ENCODE peak calls at places on chromosomes 11 and 22, in five cellular contexts. U is cardiac muscle cell, O is K562, K is HCT116, N is heart right ventricle. D is an unnamed sample.

GRCh38 chr11:128336203-128336602 is 251.2 kb downstream of the ETS1 start:
- DNase-seq in N (peak; percentile 61), O (no peak), U (peak; percentile 78), K (no peak), D (peak; percentile 81)

GRCh38 chr22:20427945-20428417 is 9.6 kb downstream of the SCARF2 start:
- DNase-seq in O (no peak), U (no peak), N (no peak), K (no peak), D (peak; percentile 86)

GRCh38 chr11:120575461-120575860 is 63.9 kb downstream of the GRIK4 start:
- DNase-seq in O (no peak), K (no peak), U (no peak), N (no peak), D (no peak)

GRCh38 chr22:23270212-23270733 is 90.0 kb downstream of the BCR start:
- DNase-seq in N (no peak), K (no peak), O (peak; percentile 61), U (no peak), D (no peak)

GRCh38 chr22:29632672-29633071 is 29.2 kb downstream of the NF2 start:
- DNase-seq in N (no peak), U (no peak), O (no peak), K (no peak), D (no peak)

GRCh38 chr11:117743121-117743815 is 53.7 kb downstream of the DSCAML1 start:
- DNase-seq in N (no peak), U (no peak), K (no peak), O (no peak), D (no peak)

GRCh38 chr11:121132211-121132976 is 31.4 kb downstream of the TECTA start:
- DNase-seq in N (no peak), K (peak; percentile 54), U (no peak), O (peak; percentile 17), D (peak; percentile 77)

GRCh38 chr11:117226388-117227385 is 5.2 kb downstream of the PCSK7 start:
- DNase-seq in U (peak; percentile 89), N (no peak), O (peak; percentile 63), K (peak; percentile 65), D (peak; percentile 95)

GRCh38 chr11:117328414-117329010 is 858 bp downstream of the CEP164 start:
- DNase-seq in U (peak; percentile 64), O (peak; percentile 23), K (no peak), N (no peak), D (no peak)

GRCh38 chr11:130315354-130315970 is 745 bp upstream of the ZBTB44 start:
- DNase-seq in O (peak; percentile 14), N (peak; percentile 28), U (peak; percentile 10), K (no peak), D (no peak)

GRCh38 chr11:86931965-86932332 is 23.2 kb downstream of the FZD4 start:
- DNase-seq in O (peak; percentile 55), U (peak; percentile 42), N (no peak), K (no peak), D (peak; percentile 87)

GRCh38 chr11:100964400-100964799 is 165.2 kb downstream of the PGR start:
- DNase-seq in N (no peak), K (no peak), O (no peak), U (peak; percentile 81), D (no peak)

GRCh38 chr11:118042126-118042525 is 34.8 kb upstream of the TMPRSS4 start:
- DNase-seq in U (no peak), N (no peak), O (no peak), K (no peak), D (no peak)

GRCh38 chr11:33539659-33540249 is 160.9 kb downstream of the C11orf91 start:
- DNase-seq in K (no peak), N (no peak), O (no peak), U (no peak), D (no peak)

GRCh38 chr22:46134111-46134705 is 16.1 kb upstream of the PPARA start:
- DNase-seq in U (no peak), O (no peak), K (no peak), N (no peak), D (peak; percentile 87)

GRCh38 chr22:37681556-37682049 is 4.5 kb upstream of the NOL12 start:
- DNase-seq in O (peak; percentile 70), U (peak; percentile 85), K (peak; percentile 62), N (peak; percentile 64), D (peak; percentile 95)

GRCh38 chr11:100939581-100939980 is 190.0 kb downstream of the PGR start:
- DNase-seq in N (no peak), U (no peak), K (no peak), O (no peak), D (peak; percentile 53)

GRCh38 chr22:45602004-45602733 is 69.5 kb upstream of the ATXN10 start:
- DNase-seq in O (no peak), K (no peak), U (no peak), N (no peak), D (peak; percentile 65)

GRCh38 chr22:24325105-24325757 is 54.6 kb downstream of the SPECC1L start:
- DNase-seq in O (peak; percentile 15), K (no peak), N (no peak), U (peak; percentile 91), D (peak; percentile 95)

GRCh38 chr11:58254936-58255335 is 13.1 kb downstream of the OR10W1 start:
- DNase-seq in O (no peak), U (no peak), N (no peak), K (no peak), D (no peak)

GRCh38 chr11:45580399-45580798 is 85.0 kb downstream of the CHST1 start:
- DNase-seq in O (no peak), K (no peak), N (no peak), U (peak; percentile 69), D (peak; percentile 93)

GRCh38 chr22:33605686-33606085 is 314.6 kb downstream of the LARGE1 start:
- DNase-seq in U (no peak), K (no peak), O (no peak), N (no peak), D (no peak)

GRCh38 chr11:61362542-61362875 is 335 bp downstream of the TMEM138 start:
- DNase-seq in N (no peak), U (peak; percentile 67), K (no peak), O (peak; percentile 47), D (peak; percentile 82)

GRCh38 chr11:10526974-10527918 is 13.7 kb downstream of the RNF141 start:
- DNase-seq in U (no peak), O (no peak), K (peak; percentile 88), N (no peak), D (peak; percentile 58)

GRCh38 chr11:10522276-10522675 is 18.7 kb downstream of the RNF141 start:
- DNase-seq in N (no peak), O (no peak), U (no peak), K (no peak), D (no peak)

GRCh38 chr11:10522921-10523320 is 18.1 kb downstream of the RNF141 start:
- DNase-seq in U (no peak), O (no peak), N (no peak), K (no peak), D (no peak)

GRCh38 chr11:10528121-10528520 is 12.9 kb downstream of the RNF141 start:
- DNase-seq in N (no peak), U (no peak), K (no peak), O (no peak), D (no peak)

DNA sequence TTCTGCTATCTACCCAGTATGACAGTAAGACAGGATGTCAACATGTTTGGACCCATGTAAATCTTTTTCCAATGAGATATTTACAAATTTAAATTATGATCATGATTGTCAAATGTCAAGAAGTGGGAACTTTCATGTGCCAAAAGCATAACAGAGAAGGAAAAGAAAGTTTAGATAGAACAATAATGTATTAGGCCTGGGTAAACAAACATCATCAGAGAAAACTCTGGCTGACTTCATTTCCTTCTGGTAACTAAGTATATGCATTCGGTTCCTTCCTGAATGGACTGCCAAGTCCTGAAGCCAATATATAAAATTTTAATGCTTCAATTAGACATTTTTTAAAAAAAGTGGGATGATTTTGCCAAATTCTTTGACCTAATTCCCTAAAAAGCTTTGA is 16.5 kb downstream of the RNF141 start:
- DNase-seq in K (no peak), O (no peak), N (no peak), U (no peak), D (no peak)
- H3K27ac ChIP-seq in K (no peak overlapping the region), O (no peak overlapping the region), N (no peak overlapping the region), U (no peak overlapping the region), D (no peak overlapping the region)

GRCh38 chr11:77081976-77082836 is 15.4 kb downstream of the CAPN5 start:
- DNase-seq in O (no peak), K (no peak), N (no peak), U (no peak), D (peak; percentile 60)
- H3K27ac ChIP-seq in O (no peak overlapping the region), K (no peak overlapping the region), N (no peak overlapping the region), U (no peak overlapping the region), D (peak overlapping the region; percentile 54)

DNA sequence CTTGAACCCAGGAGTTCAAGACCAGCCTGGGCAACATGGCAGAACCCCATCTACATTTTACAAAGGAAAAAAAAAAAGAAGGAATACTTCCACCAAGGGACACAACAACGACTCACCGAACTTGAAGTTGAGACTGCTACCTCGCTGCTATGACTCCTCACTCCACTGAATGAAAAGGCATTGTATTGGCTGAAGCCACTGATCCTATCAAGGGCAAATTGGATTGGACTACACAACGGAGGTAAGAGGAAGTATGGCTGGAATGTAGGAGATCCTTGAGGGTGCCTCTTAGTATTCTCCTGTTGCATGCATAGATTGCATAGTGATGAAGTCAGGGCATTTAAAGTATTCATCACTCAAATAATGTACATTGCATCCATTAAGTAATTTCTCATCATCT is 97.9 kb downstream of the CWF19L2 start:
- DNase-seq in N (no peak), U (no peak), K (no peak), O (no peak), D (no peak)
- H3K27ac ChIP-seq in N (no peak overlapping the region), U (no peak overlapping the region), K (no peak overlapping the region), O (no peak overlapping the region), D (no peak overlapping the region)

GRCh38 chr22:27840436-27840835 is 38.9 kb upstream of the MN1 start:
- DNase-seq in U (no peak), O (no peak), K (no peak), N (no peak), D (no peak)
- H3K27ac ChIP-seq in U (no peak overlapping the region), O (no peak overlapping the region), K (no peak overlapping the region), N (no peak overlapping the region), D (no peak overlapping the region)